ENCODE peak calls at places on chromosome 16, in eight cellular contexts. One of them, this sample, is unnamed.

GRCh38 chr16:69171325-69172095 is 15.5 kb upstream of the SNTB2 start:
- DNase-seq in tibial nerve: no peak
- DNase-seq in fibroblast of lung: peak; percentile 90
- DNase-seq in psoas muscle: no peak
- DNase-seq in lung: no peak
- DNase-seq in stomach: no peak
- DNase-seq in adrenal gland: no peak
- DNase-seq in tibial artery: no peak
- DNase-seq in this sample: no peak

GRCh38 chr16:86865866-86866675 is 287.7 kb downstream of the FOXL1 start:
- DNase-seq in tibial nerve: no peak
- DNase-seq in fibroblast of lung: no peak
- DNase-seq in psoas muscle: peak; percentile 44
- DNase-seq in lung: no peak
- DNase-seq in stomach: no peak
- DNase-seq in adrenal gland: no peak
- DNase-seq in tibial artery: peak; percentile 62
- DNase-seq in this sample: peak; percentile 60

GRCh38 chr16:86569843-86570447 is 3.3 kb downstream of the FOXC2 start:
- DNase-seq in tibial nerve: no peak
- DNase-seq in fibroblast of lung: no peak
- DNase-seq in psoas muscle: no peak
- DNase-seq in lung: no peak
- DNase-seq in stomach: no peak
- DNase-seq in adrenal gland: no peak
- DNase-seq in tibial artery: no peak
- DNase-seq in this sample: no peak

GRCh38 chr16:82456683-82457082 is 170.1 kb upstream of the CDH13 start:
- DNase-seq in tibial nerve: peak; percentile 27
- DNase-seq in fibroblast of lung: peak; percentile 47
- DNase-seq in psoas muscle: peak; percentile 26
- DNase-seq in lung: peak; percentile 59
- DNase-seq in stomach: peak; percentile 69
- DNase-seq in adrenal gland: peak; percentile 49
- DNase-seq in tibial artery: peak; percentile 40
- DNase-seq in this sample: peak; percentile 81

GRCh38 chr16:49461517-49461951 is 87.9 kb downstream of the C16orf78 start:
- DNase-seq in tibial nerve: no peak
- DNase-seq in fibroblast of lung: no peak
- DNase-seq in psoas muscle: no peak
- DNase-seq in lung: no peak
- DNase-seq in stomach: peak; percentile 2
- DNase-seq in adrenal gland: no peak
- DNase-seq in tibial artery: no peak
- DNase-seq in this sample: no peak

GRCh38 chr16:938136-938535 is 32.6 kb downstream of the LMF1 start:
- DNase-seq in tibial nerve: no peak
- DNase-seq in fibroblast of lung: no peak
- DNase-seq in psoas muscle: no peak
- DNase-seq in lung: no peak
- DNase-seq in stomach: no peak
- DNase-seq in adrenal gland: no peak
- DNase-seq in tibial artery: no peak
- DNase-seq in this sample: peak; percentile 70

GRCh38 chr16:48912360-48912759 is 302.4 kb upstream of the N4BP1 start:
- DNase-seq in tibial nerve: no peak
- DNase-seq in fibroblast of lung: no peak
- DNase-seq in psoas muscle: no peak
- DNase-seq in lung: no peak
- DNase-seq in stomach: no peak
- DNase-seq in adrenal gland: no peak
- DNase-seq in tibial artery: no peak
- DNase-seq in this sample: no peak

GRCh38 chr16:58026139-58026704 is 668 bp downstream of the MMP15 start:
- DNase-seq in tibial nerve: no peak
- DNase-seq in fibroblast of lung: peak; percentile 43
- DNase-seq in psoas muscle: peak; percentile 64
- DNase-seq in lung: peak; percentile 49
- DNase-seq in stomach: peak; percentile 66
- DNase-seq in adrenal gland: peak; percentile 65
- DNase-seq in tibial artery: no peak
- DNase-seq in this sample: no peak

GRCh38 chr16:20612551-20613470 is 36.6 kb upstream of the ACSM2B start:
- DNase-seq in tibial nerve: no peak
- DNase-seq in fibroblast of lung: no peak
- DNase-seq in psoas muscle: peak; percentile 21
- DNase-seq in lung: peak; percentile 90
- DNase-seq in stomach: peak; percentile 56
- DNase-seq in adrenal gland: no peak
- DNase-seq in tibial artery: peak; percentile 78
- DNase-seq in this sample: peak; percentile 87

GRCh38 chr16:49638696-49639629 is 216.9 kb downstream of the ZNF423 start:
- DNase-seq in tibial nerve: no peak
- DNase-seq in fibroblast of lung: no peak
- DNase-seq in psoas muscle: peak; percentile 46
- DNase-seq in lung: no peak
- DNase-seq in stomach: no peak
- DNase-seq in adrenal gland: peak; percentile 22
- DNase-seq in tibial artery: no peak
- DNase-seq in this sample: peak; percentile 77

GRCh38 chr16:31429314-31429713 is 1.2 kb upstream of the COX6A2 start:
- DNase-seq in tibial nerve: no peak
- DNase-seq in fibroblast of lung: no peak
- DNase-seq in psoas muscle: no peak
- DNase-seq in lung: no peak
- DNase-seq in stomach: no peak
- DNase-seq in adrenal gland: no peak
- DNase-seq in tibial artery: no peak
- DNase-seq in this sample: peak; percentile 23

GRCh38 chr16:31409433-31409832 is 16.3 kb downstream of the ITGAD start:
- DNase-seq in tibial nerve: no peak
- DNase-seq in fibroblast of lung: peak; percentile 35
- DNase-seq in psoas muscle: no peak
- DNase-seq in lung: no peak
- DNase-seq in stomach: no peak
- DNase-seq in adrenal gland: no peak
- DNase-seq in tibial artery: no peak
- DNase-seq in this sample: no peak

GRCh38 chr16:74743668-74744299 is 30.8 kb downstream of the FA2H start:
- DNase-seq in tibial nerve: peak; percentile 22
- DNase-seq in fibroblast of lung: peak; percentile 66
- DNase-seq in psoas muscle: no peak
- DNase-seq in lung: peak; percentile 91
- DNase-seq in stomach: peak; percentile 97
- DNase-seq in adrenal gland: peak; percentile 88
- DNase-seq in tibial artery: no peak
- DNase-seq in this sample: no peak

GRCh38 chr16:89541792-89542191 is 18.7 kb upstream of the RPL13 start:
- DNase-seq in tibial nerve: no peak
- DNase-seq in fibroblast of lung: no peak
- DNase-seq in psoas muscle: no peak
- DNase-seq in lung: no peak
- DNase-seq in stomach: no peak
- DNase-seq in adrenal gland: no peak
- DNase-seq in tibial artery: no peak
- DNase-seq in this sample: no peak

GRCh38 chr16:89545831-89546574 is 14.5 kb upstream of the RPL13 start:
- DNase-seq in tibial nerve: no peak
- DNase-seq in fibroblast of lung: no peak
- DNase-seq in psoas muscle: no peak
- DNase-seq in lung: peak; percentile 76
- DNase-seq in stomach: peak; percentile 79
- DNase-seq in adrenal gland: no peak
- DNase-seq in tibial artery: no peak
- DNase-seq in this sample: no peak

GRCh38 chr16:89544713-89545043 is 15.8 kb upstream of the RPL13 start:
- DNase-seq in tibial nerve: no peak
- DNase-seq in fibroblast of lung: no peak
- DNase-seq in psoas muscle: no peak
- DNase-seq in lung: no peak
- DNase-seq in stomach: no peak
- DNase-seq in adrenal gland: no peak
- DNase-seq in tibial artery: no peak
- DNase-seq in this sample: no peak

GRCh38 chr16:89545044-89545830 is 15.2 kb upstream of the RPL13 start:
- DNase-seq in tibial nerve: no peak
- DNase-seq in fibroblast of lung: no peak
- DNase-seq in psoas muscle: no peak
- DNase-seq in lung: no peak
- DNase-seq in stomach: no peak
- DNase-seq in adrenal gland: no peak
- DNase-seq in tibial artery: no peak
- DNase-seq in this sample: no peak

DNA sequence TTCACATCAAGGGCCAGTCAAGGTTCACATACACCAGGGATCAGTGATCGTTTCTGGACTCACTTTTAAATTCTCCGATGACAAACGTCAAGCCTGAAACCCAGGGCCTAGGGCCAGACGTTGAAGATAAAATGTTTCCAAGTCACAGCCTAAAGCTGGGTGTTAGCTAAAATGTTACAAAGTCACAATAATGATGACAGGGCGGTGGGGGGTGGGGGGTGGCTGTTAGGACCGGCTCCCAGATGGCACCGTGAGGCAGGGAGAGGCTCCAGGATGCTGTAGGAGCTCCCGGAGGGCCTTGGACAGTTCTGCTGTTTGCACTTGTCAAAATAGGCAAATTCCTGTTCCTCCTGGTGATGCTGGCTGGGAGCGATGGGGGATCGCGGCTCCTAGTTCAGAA is 16.4 kb upstream of the RPL13 start:
- DNase-seq in tibial nerve: no peak
- DNase-seq in fibroblast of lung: no peak
- DNase-seq in psoas muscle: no peak
- DNase-seq in lung: no peak
- DNase-seq in stomach: no peak
- DNase-seq in adrenal gland: no peak
- DNase-seq in tibial artery: no peak
- DNase-seq in this sample: no peak
- H3K27ac ChIP-seq in tibial nerve: no peak overlapping the region
- H3K27ac ChIP-seq in fibroblast of lung: no peak overlapping the region
- H3K27ac ChIP-seq in psoas muscle: no peak overlapping the region
- H3K27ac ChIP-seq in lung: no peak overlapping the region
- H3K27ac ChIP-seq in stomach: no peak overlapping the region
- H3K27ac ChIP-seq in adrenal gland: no peak overlapping the region
- H3K27ac ChIP-seq in tibial artery: no peak overlapping the region
- H3K27ac ChIP-seq in this sample: no peak overlapping the region

DNA sequence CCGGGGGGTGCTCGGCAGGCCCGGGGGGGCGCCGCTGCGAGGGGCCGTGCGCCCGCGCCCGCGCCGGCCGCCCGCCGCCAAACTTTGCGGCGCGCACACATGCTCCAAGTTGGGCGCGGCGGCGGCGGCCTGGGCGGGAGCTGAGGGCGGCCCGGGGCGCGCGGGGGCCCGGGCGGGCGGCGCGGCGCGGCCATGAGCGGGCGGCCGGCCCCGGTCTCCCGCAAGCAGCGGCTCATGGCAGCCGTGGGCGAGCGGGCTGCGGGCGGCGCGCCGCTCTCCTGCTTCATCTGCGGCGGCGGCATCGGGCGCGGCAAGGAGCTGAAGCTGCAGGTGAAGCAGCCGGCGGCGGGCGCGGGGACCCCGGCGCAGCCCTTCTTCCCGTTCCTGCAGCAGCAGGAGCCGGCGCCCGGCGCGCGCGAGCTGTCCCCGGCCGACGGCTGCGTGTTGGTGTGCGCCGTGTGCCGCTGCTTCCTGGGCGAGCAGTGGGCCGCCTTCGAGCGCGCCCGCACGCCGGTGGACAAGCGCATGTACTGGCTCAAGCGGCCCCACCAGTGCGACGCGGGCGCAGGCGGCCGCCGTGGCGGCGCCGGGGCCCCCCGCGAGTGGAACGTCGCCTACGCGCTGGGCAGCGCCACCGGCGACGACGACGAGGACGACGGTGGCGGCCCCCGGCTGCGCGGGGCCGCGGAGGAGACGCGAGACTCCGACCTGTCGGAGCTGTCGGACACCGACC is 57.2 kb upstream of the CIBAR2 start:
- DNase-seq in tibial nerve: no peak
- DNase-seq in fibroblast of lung: peak; percentile 62
- DNase-seq in psoas muscle: no peak
- DNase-seq in lung: no peak
- DNase-seq in stomach: no peak
- DNase-seq in adrenal gland: peak; percentile 17
- DNase-seq in tibial artery: no peak
- DNase-seq in this sample: no peak
- H3K4me3 ChIP-seq in tibial nerve: peak overlapping the region; percentile 32
- H3K4me3 ChIP-seq in fibroblast of lung: peak overlapping the region; percentile 54
- H3K4me3 ChIP-seq in psoas muscle: peak overlapping the region; percentile 77
- H3K4me3 ChIP-seq in lung: peak overlapping the region; percentile 24
- H3K4me3 ChIP-seq in stomach: peak overlapping the region; percentile 54
- H3K4me3 ChIP-seq in adrenal gland: no peak overlapping the region
- H3K4me3 ChIP-seq in tibial artery: peak overlapping the region; percentile 68
- H3K4me3 ChIP-seq in this sample: peak overlapping the region; percentile 70

GRCh38 chr16:6356881-6357280 is 975.8 kb upstream of the RBFOX1 start:
- DNase-seq in tibial nerve: no peak
- DNase-seq in fibroblast of lung: no peak
- DNase-seq in psoas muscle: no peak
- DNase-seq in lung: no peak
- DNase-seq in stomach: no peak
- DNase-seq in adrenal gland: no peak
- DNase-seq in tibial artery: no peak
- DNase-seq in this sample: no peak

GRCh38 chr16:6363891-6364607 is 968.6 kb upstream of the RBFOX1 start:
- DNase-seq in tibial nerve: no peak
- DNase-seq in fibroblast of lung: no peak
- DNase-seq in psoas muscle: no peak
- DNase-seq in lung: no peak
- DNase-seq in stomach: no peak
- DNase-seq in adrenal gland: no peak
- DNase-seq in tibial artery: no peak
- DNase-seq in this sample: no peak

GRCh38 chr16:6360641-6361040 is 972.0 kb upstream of the RBFOX1 start:
- DNase-seq in tibial nerve: no peak
- DNase-seq in fibroblast of lung: no peak
- DNase-seq in psoas muscle: no peak
- DNase-seq in lung: no peak
- DNase-seq in stomach: no peak
- DNase-seq in adrenal gland: no peak
- DNase-seq in tibial artery: no peak
- DNase-seq in this sample: no peak

GRCh38 chr16:6362321-6362720 is 970.3 kb upstream of the RBFOX1 start:
- DNase-seq in tibial nerve: no peak
- DNase-seq in fibroblast of lung: no peak
- DNase-seq in psoas muscle: no peak
- DNase-seq in lung: no peak
- DNase-seq in stomach: no peak
- DNase-seq in adrenal gland: no peak
- DNase-seq in tibial artery: no peak
- DNase-seq in this sample: no peak
- H3K27me3 ChIP-seq in tibial nerve: no peaks in the 10 kb centered on the region
- H3K27me3 ChIP-seq in fibroblast of lung: no peaks in the 10 kb centered on the region
- H3K27me3 ChIP-seq in psoas muscle: no peaks in the 10 kb centered on the region
- H3K27me3 ChIP-seq in lung: no peaks in the 10 kb centered on the region
- H3K27me3 ChIP-seq in stomach: no peaks in the 10 kb centered on the region
- H3K27me3 ChIP-seq in adrenal gland: no peaks in the 10 kb centered on the region
- H3K27me3 ChIP-seq in tibial artery: no peaks in the 10 kb centered on the region
- H3K27me3 ChIP-seq in this sample: no peaks in the 10 kb centered on the region

DNA sequence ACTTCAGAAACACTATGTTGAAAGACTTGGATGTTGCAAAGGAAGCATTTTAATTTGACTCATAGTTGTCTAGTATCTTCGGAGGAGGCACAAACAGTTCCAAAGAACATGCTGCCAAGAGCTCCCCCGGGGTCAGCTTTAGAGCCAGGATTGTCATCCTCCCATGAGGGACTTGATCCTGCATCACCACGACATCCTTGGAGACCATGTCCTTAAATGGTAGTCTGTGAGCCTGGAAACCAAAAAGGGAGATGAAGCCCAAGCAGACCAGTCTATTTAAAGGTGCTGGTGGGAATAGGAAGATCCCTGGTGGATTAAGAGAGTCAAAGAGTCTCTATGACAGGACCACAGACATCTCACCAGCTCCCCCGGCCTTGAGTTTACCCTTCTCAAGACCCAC is 33.3 kb upstream of the DYNLRB2 start:
- DNase-seq in tibial nerve: no peak
- DNase-seq in fibroblast of lung: no peak
- DNase-seq in psoas muscle: peak; percentile 38
- DNase-seq in lung: no peak
- DNase-seq in stomach: no peak
- DNase-seq in adrenal gland: peak; percentile 17
- DNase-seq in tibial artery: peak; percentile 43
- DNase-seq in this sample: no peak
- H3K27ac ChIP-seq in tibial nerve: no peak overlapping the region
- H3K27ac ChIP-seq in fibroblast of lung: no peak overlapping the region
- H3K27ac ChIP-seq in psoas muscle: no peak overlapping the region
- H3K27ac ChIP-seq in lung: no peak overlapping the region
- H3K27ac ChIP-seq in stomach: peak overlapping the region; percentile 52
- H3K27ac ChIP-seq in adrenal gland: no peak overlapping the region
- H3K27ac ChIP-seq in tibial artery: no peak overlapping the region
- H3K27ac ChIP-seq in this sample: no peak overlapping the region